ENCODE peak calls at places on chromosomes 1 and 21, in nine cellular contexts. Z is osteocyte, S is lower lobe of right lung, G is cardiac fibroblast, H is neural crest cell, B is upper lobe of right lung, N is astrocyte of the spinal cord, T is hepatocyte, Y is colonic mucosa. W is an unnamed sample.

GRCh38 chr1:160636076-160636475 is 10.8 kb downstream of the SLAMF1 start:
- DNase-seq in B (no peak), S (no peak), T (no peak), N (no peak), Z (no peak), G (no peak), H (no peak), Y (no peak), W (no peak)

GRCh38 chr1:75170981-75171380 is 36.8 kb downstream of the LHX8 start:
- DNase-seq in B (no peak), S (no peak), H (no peak), T (no peak), Y (no peak), Z (no peak), G (no peak), N (no peak), W (no peak)

GRCh38 chr1:158930504-158930903 is 848 bp upstream of the PYHIN1 start:
- DNase-seq in T (no peak), G (peak), N (no peak), B (no peak), H (no peak), S (no peak), Z (no peak), Y (no peak), W (no peak)

GRCh38 chr1:165543651-165544452 is at the start of gene LRRC52:
- DNase-seq in B (peak), H (no peak), S (peak), Y (no peak), G (no peak), T (peak), N (no peak), Z (no peak), W (no peak)

GRCh38 chr1:228982637-228983036 is 247.4 kb downstream of the RHOU start:
- DNase-seq in Y (no peak), T (no peak), Z (no peak), H (no peak), N (no peak), S (no peak), G (no peak), B (no peak), W (no peak)

GRCh38 chr1:179142889-179143299 is 61.0 kb downstream of the TOR3A start:
- DNase-seq in N (peak), T (peak), G (peak), B (no peak), Y (no peak), S (no peak), Z (no peak), H (no peak), W (no peak)

GRCh38 chr1:9717193-9718005 is 65.9 kb downstream of the PIK3CD start:
- DNase-seq in Z (no peak), T (no peak), G (peak), S (peak), B (peak), N (peak), Y (peak), H (no peak), W (no peak)

GRCh38 chr1:208895171-208895570 is 651.0 kb upstream of the PLXNA2 start:
- DNase-seq in G (no peak), Y (no peak), H (no peak), T (no peak), N (no peak), B (no peak), Z (no peak), S (no peak), W (no peak)

GRCh38 chr1:63112155-63112914 is 210.0 kb upstream of the FOXD3 start:
- DNase-seq in G (peak), T (no peak), Z (no peak), B (no peak), Y (no peak), H (no peak), S (no peak), N (peak), W (no peak)

GRCh38 chr1:86906419-86906818 is 7.5 kb downstream of the SELENOF start:
- DNase-seq in G (peak), Y (no peak), S (no peak), Z (no peak), N (peak), B (no peak), H (no peak), T (peak), W (no peak)

GRCh38 chr21:42498012-42498411 is 2.0 kb upstream of the RSPH1 start:
- DNase-seq in N (no peak), T (no peak), S (no peak), B (no peak), H (no peak), G (no peak), Z (no peak), Y (no peak), W (peak)

GRCh38 chr1:9087411-9087810 is 18.0 kb upstream of the SLC2A5 start:
- DNase-seq in N (no peak), H (no peak), G (no peak), Z (no peak), Y (no peak), S (no peak), T (no peak), B (no peak), W (no peak)

GRCh38 chr1:82565546-82565945 is 764.8 kb downstream of the ADGRL2 start:
- DNase-seq in G (peak), B (no peak), Z (no peak), S (no peak), Y (no peak), H (no peak), T (no peak), N (peak), W (no peak)

GRCh38 chr1:61337981-61338848 is 255.9 kb downstream of the NFIA start:
- DNase-seq in Z (peak), G (peak), S (peak), T (peak), Y (peak), B (peak), H (peak), N (peak), W (no peak)

GRCh38 chr1:204936765-204937164 is 66.1 kb downstream of the NFASC start:
- DNase-seq in Z (no peak), G (no peak), Y (no peak), H (no peak), B (no peak), N (no peak), T (no peak), S (no peak), W (no peak)

GRCh38 chr1:110188116-110188618 is 21.9 kb upstream of the KCNC4 start:
- DNase-seq in Z (no peak), H (no peak), B (no peak), G (no peak), T (no peak), S (no peak), N (no peak), Y (no peak), W (no peak)

GRCh38 chr1:110305875-110306420 is 33.2 kb upstream of the RBM15 start:
- DNase-seq in N (no peak), G (no peak), Y (no peak), Z (no peak), H (no peak), T (no peak), S (no peak), B (no peak), W (no peak)

GRCh38 chr21:46205121-46205520 is 20.9 kb upstream of the SPATC1L start:
- DNase-seq in Y (no peak), B (peak), H (no peak), G (no peak), Z (no peak), S (peak), N (no peak), T (no peak), W (no peak)

GRCh38 chr21:27582246-27582945 is 615.5 kb upstream of the ADAMTS5 start:
- DNase-seq in H (no peak), G (no peak), Y (no peak), T (no peak), B (no peak), S (no peak), N (peak), Z (no peak), W (no peak)

GRCh38 chr1:192737311-192737710 is 71.5 kb upstream of the RGS2 start:
- DNase-seq in Y (no peak), N (no peak), G (no peak), S (no peak), H (no peak), T (peak), B (no peak), Z (no peak), W (no peak)

GRCh38 chr1:204885288-204885711 is 14.6 kb downstream of the NFASC start:
- DNase-seq in G (peak), B (no peak), Z (no peak), N (no peak), H (no peak), Y (peak), S (no peak), T (peak), W (no peak)

GRCh38 chr21:36347962-36348328 is 27.9 kb downstream of the MORC3 start:
- DNase-seq in H (no peak), B (no peak), Y (no peak), Z (no peak), N (peak), G (no peak), T (no peak), S (no peak), W (no peak)

GRCh38 chr21:42474043-42474831 is 21.8 kb downstream of the RSPH1 start:
- DNase-seq in H (no peak), N (no peak), Z (peak), G (peak), S (no peak), Y (peak), T (peak), B (peak), W (no peak)

GRCh38 chr1:69737527-69738176 is 169.9 kb downstream of the LRRC7 start:
- DNase-seq in Y (peak), S (no peak), G (peak), Z (no peak), T (peak), H (peak), B (no peak), N (peak), W (no peak)

GRCh38 chr1:107748529-107748928 is 216.5 kb downstream of the VAV3 start:
- DNase-seq in S (no peak), Z (no peak), N (peak), T (peak), Y (no peak), H (no peak), G (peak), B (no peak), W (no peak)

GRCh38 chr1:201566933-201567801 is 28.2 kb downstream of the NAV1 start:
- DNase-seq in G (no peak), B (no peak), S (peak), T (no peak), Y (no peak), N (no peak), Z (no peak), H (no peak), W (no peak)

GRCh38 chr21:36330904-36331303 is 10.9 kb downstream of the MORC3 start:
- DNase-seq in S (no peak), T (peak), H (peak), Z (no peak), G (peak), N (peak), B (no peak), Y (peak), W (no peak)

GRCh38 chr1:160548960-160549664 is 26.1 kb upstream of the SLAMF6 start:
- DNase-seq in S (no peak), Z (no peak), Y (no peak), B (no peak), G (no peak), T (no peak), N (no peak), H (no peak), W (no peak)

DNA sequence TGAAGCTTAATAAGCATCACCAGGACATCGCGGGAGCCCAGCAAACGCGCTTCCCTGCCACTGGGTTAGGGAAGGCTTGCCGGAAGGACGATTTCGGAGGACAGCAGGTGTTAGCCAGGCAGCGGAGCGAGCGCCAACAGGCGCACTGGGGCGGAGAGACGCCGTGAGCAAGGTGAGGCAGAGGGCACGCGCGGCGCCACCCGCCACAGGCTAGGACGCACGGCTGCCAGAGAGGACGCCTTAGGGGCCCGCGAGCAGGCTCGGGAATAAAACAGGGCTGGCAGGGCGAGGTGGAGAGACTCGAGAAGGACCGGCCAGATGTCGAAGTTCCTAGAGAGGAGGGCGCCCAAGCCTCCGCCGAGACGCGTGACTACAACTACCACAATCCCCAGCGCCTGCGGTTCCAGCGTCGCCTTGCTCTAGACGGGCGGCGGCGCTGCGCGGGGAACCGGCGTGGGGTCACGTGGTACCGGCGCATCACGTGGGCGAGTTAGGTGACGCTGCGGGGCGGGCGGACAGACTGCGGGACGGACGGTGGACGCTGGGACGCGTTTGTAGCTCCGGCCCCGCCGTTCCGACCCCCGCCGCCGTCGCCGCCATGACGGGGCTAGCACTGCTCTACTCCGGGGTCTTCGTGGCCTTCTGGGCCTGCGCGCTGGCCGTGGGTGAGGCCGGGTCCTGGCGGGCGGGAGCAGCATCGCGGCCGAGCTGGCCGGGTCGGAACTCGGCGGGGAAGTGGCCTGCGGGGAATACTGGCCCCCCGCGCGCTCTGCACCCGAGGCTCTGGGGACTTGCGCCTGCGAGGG is at the start of gene ATP6V0B:
- DNase-seq in S (peak), B (peak), H (peak), Y (peak), T (peak), N (peak), Z (peak), G (peak), W (peak)
- TF ChIP-seq CTCF in S (peak), B (peak), H (peak), Y (no peak), T (peak), N (peak), Z (no peak), G (no peak), W (peak)

DNA sequence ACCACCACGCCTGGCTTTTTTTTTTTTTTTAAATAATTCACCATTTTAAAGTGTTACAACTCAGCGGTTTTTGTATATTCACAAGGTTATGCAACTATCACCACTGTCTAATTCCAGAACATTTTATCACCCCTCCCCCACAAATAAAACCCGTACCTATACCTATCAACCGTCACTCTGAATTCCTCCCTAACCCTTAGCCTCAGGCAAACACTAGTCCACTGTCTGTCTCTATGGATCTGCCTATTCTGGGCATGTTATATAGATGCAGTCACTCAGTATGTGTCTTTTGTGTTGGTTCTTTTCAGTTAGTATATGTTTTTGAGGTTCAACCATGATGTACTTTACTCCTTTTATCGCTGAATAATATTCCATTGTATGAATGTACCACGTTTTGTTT is 19.3 kb upstream of the GRHL3 start:
- DNase-seq in B (no peak), T (no peak), H (no peak), Y (no peak), Z (no peak), S (no peak), N (no peak), G (no peak), W (no peak)
- TF ChIP-seq CTCF in B (no peak), T (no peak), H (no peak), Y (no peak), Z (no peak), S (no peak), N (no peak), G (no peak), W (no peak)

DNA sequence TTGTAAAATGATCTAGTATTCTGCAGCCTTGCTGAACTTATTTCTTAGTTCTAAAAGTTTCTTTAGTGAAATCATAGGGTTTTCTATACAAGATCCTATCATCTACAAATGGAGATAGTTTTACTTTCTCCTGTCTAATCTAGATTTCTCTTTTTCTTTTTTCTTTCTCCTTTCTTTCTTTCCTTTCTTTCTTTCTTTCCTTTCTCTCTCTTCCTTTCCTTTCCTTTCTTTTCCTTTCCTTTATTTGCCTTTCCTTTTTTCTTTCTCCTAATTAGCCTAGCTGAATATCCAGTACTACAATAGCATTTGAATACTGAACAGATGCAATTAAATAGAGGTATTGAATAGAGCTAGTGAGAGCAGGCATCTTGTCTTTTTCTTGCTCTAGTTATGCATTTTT is 186.6 kb upstream of the SPAG17 start:
- DNase-seq in H (no peak), Y (no peak), T (no peak), B (no peak), N (no peak), G (no peak), S (no peak), Z (no peak), W (no peak)
- TF ChIP-seq CTCF in H (no peak), Y (no peak), T (no peak), B (no peak), N (no peak), G (no peak), S (no peak), Z (no peak), W (no peak)

DNA sequence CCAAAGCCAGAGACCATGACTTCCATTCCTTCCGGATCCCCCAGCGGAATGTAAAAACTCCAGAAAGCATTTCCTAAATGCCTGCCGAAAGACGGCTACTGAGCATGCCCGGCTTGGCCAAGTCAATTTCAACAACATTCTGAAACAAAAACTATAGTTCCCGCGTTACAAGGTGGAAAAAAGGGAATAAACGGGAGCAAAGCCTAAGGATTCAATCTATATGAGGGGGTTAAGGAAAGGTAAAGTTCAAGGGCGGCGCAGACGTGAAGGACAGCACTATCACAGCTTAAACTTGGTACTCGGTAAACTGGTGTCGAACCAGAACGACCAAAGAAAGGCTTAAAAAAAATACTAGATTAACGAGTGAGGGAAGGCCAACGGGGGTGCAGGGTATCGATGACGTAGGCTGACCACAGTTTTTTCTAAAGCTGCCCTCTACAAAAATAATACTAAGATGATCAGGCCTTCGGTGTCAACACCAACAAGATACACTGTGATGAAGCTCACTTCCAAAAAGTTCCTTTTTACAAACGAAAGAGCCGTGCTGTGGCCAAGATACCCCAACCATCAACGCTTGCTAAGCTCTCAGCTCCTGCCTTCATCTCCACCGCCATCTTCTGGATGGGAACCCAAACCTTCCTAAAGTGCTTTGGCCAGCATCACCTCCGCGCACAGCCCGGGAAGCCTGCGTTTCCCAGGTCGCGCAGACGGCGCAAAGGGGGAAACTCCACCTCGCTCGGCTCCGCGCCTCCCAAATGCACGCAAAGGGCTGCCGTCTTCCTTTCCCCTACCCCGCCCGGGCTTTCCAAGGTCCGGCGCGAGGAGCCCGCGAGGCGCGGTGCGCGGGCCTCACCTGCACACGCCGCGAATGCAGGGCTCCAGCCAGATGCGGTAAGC is 730 bp downstream of the USP48 start:
- DNase-seq in N (peak), T (peak), S (peak), B (peak), Y (peak), G (peak), Z (no peak), H (peak), W (no peak)
- TF ChIP-seq CTCF in N (peak), T (peak), S (peak), B (peak), Y (no peak), G (peak), Z (peak), H (no peak), W (no peak)

GRCh38 chr1:44819257-44819593 is 10.9 kb downstream of the BTBD19 start:
- DNase-seq in H (no peak), G (no peak), Z (no peak), T (no peak), Y (no peak), N (no peak), S (no peak), B (no peak), W (no peak)
- TF ChIP-seq CTCF in H (no peak), G (no peak), Z (no peak), T (peak), Y (no peak), N (no peak), S (no peak), B (no peak), W (no peak)

GRCh38 chr1:98732985-98733781 is 71.7 kb downstream of the SNX7 start:
- DNase-seq in S (no peak), Z (no peak), Y (no peak), T (peak), N (no peak), B (no peak), H (no peak), G (no peak), W (no peak)
- TF ChIP-seq CTCF in S (no peak), Z (no peak), Y (no peak), T (no peak), N (no peak), B (no peak), H (no peak), G (no peak), W (no peak)

GRCh38 chr1:153232553-153232952 is 15.2 kb downstream of the PRR9 start:
- DNase-seq in Y (no peak), G (no peak), N (no peak), B (no peak), T (no peak), Z (no peak), S (no peak), H (no peak), W (no peak)

GRCh38 chr1:153233448-153233847 is 16.1 kb downstream of the PRR9 start:
- DNase-seq in N (no peak), G (no peak), Y (no peak), T (no peak), B (no peak), S (no peak), Z (no peak), H (no peak), W (no peak)

GRCh38 chr1:153242160-153242559 is 17.3 kb upstream of the LORICRIN start:
- DNase-seq in S (no peak), Y (no peak), B (no peak), G (no peak), H (no peak), T (no peak), N (no peak), Z (peak), W (no peak)

GRCh38 chr1:153238536-153238935 is 21.0 kb upstream of the LORICRIN start:
- DNase-seq in Y (no peak), T (no peak), B (no peak), Z (no peak), H (no peak), S (no peak), N (no peak), G (no peak), W (no peak)
- TF ChIP-seq CTCF in Y (no peak), T (no peak), B (no peak), Z (no peak), H (peak), S (no peak), N (no peak), G (no peak), W (peak)